ENCODE peak calls at places on chromosomes 1 and 21, in seven cellular contexts. One of them, this sample, is unnamed.

GRCh38 chr1:159120317-159120716 is 43.8 kb upstream of the AIM2 start:
- DNase-seq in fibroblast of gingiva: no peak
- DNase-seq in GM03348: no peak
- DNase-seq in stimulated activated CD4-positive, alpha-beta T cell treated with anti-CD3 and anti-CD28 coated beads, Interleukin-15, amount 100 ng/mL, for 1 hour: no peak
- DNase-seq in stimulated activated CD8-positive, alpha-beta memory T cell treated with anti-CD3 and anti-CD28 coated beads, Interleukin-2, amount 100 ng/mL, for 1 hour: no peak
- DNase-seq in activated CD4-positive, alpha-beta T cell treated with anti-CD3 and anti-CD28 coated beads for 24 hours: no peak
- DNase-seq in hepatic stellate cell: no peak
- DNase-seq in this sample: no peak

GRCh38 chr21:38910390-38911008 is 104.8 kb downstream of the ETS2 start:
- DNase-seq in fibroblast of gingiva: no peak
- DNase-seq in GM03348: no peak
- DNase-seq in stimulated activated CD4-positive, alpha-beta T cell treated with anti-CD3 and anti-CD28 coated beads, Interleukin-15, amount 100 ng/mL, for 1 hour: no peak
- DNase-seq in stimulated activated CD8-positive, alpha-beta memory T cell treated with anti-CD3 and anti-CD28 coated beads, Interleukin-2, amount 100 ng/mL, for 1 hour: no peak
- DNase-seq in activated CD4-positive, alpha-beta T cell treated with anti-CD3 and anti-CD28 coated beads for 24 hours: no peak
- DNase-seq in hepatic stellate cell: no peak
- DNase-seq in this sample: no peak

GRCh38 chr1:60118119-60118518 is 44.5 kb upstream of the C1orf87 start:
- DNase-seq in fibroblast of gingiva: no peak
- DNase-seq in GM03348: peak
- DNase-seq in stimulated activated CD4-positive, alpha-beta T cell treated with anti-CD3 and anti-CD28 coated beads, Interleukin-15, amount 100 ng/mL, for 1 hour: no peak
- DNase-seq in stimulated activated CD8-positive, alpha-beta memory T cell treated with anti-CD3 and anti-CD28 coated beads, Interleukin-2, amount 100 ng/mL, for 1 hour: no peak
- DNase-seq in activated CD4-positive, alpha-beta T cell treated with anti-CD3 and anti-CD28 coated beads for 24 hours: no peak
- DNase-seq in hepatic stellate cell: no peak
- DNase-seq in this sample: no peak

GRCh38 chr1:54096491-54097235 is 43.3 kb downstream of the TCEANC2 start:
- DNase-seq in fibroblast of gingiva: no peak
- DNase-seq in GM03348: no peak
- DNase-seq in stimulated activated CD4-positive, alpha-beta T cell treated with anti-CD3 and anti-CD28 coated beads, Interleukin-15, amount 100 ng/mL, for 1 hour: no peak
- DNase-seq in stimulated activated CD8-positive, alpha-beta memory T cell treated with anti-CD3 and anti-CD28 coated beads, Interleukin-2, amount 100 ng/mL, for 1 hour: no peak
- DNase-seq in activated CD4-positive, alpha-beta T cell treated with anti-CD3 and anti-CD28 coated beads for 24 hours: no peak
- DNase-seq in hepatic stellate cell: no peak
- DNase-seq in this sample: no peak

GRCh38 chr1:186536272-186536905 is 75.5 kb upstream of the PDC start:
- DNase-seq in fibroblast of gingiva: peak
- DNase-seq in GM03348: peak
- DNase-seq in stimulated activated CD4-positive, alpha-beta T cell treated with anti-CD3 and anti-CD28 coated beads, Interleukin-15, amount 100 ng/mL, for 1 hour: no peak
- DNase-seq in stimulated activated CD8-positive, alpha-beta memory T cell treated with anti-CD3 and anti-CD28 coated beads, Interleukin-2, amount 100 ng/mL, for 1 hour: no peak
- DNase-seq in activated CD4-positive, alpha-beta T cell treated with anti-CD3 and anti-CD28 coated beads for 24 hours: no peak
- DNase-seq in hepatic stellate cell: no peak
- DNase-seq in this sample: no peak

GRCh38 chr1:115466433-115466832 is 128.4 kb upstream of the NGF start:
- DNase-seq in fibroblast of gingiva: no peak
- DNase-seq in GM03348: no peak
- DNase-seq in stimulated activated CD4-positive, alpha-beta T cell treated with anti-CD3 and anti-CD28 coated beads, Interleukin-15, amount 100 ng/mL, for 1 hour: no peak
- DNase-seq in stimulated activated CD8-positive, alpha-beta memory T cell treated with anti-CD3 and anti-CD28 coated beads, Interleukin-2, amount 100 ng/mL, for 1 hour: no peak
- DNase-seq in activated CD4-positive, alpha-beta T cell treated with anti-CD3 and anti-CD28 coated beads for 24 hours: no peak
- DNase-seq in hepatic stellate cell: peak
- DNase-seq in this sample: no peak

GRCh38 chr1:41455479-41456271 is 28.8 kb downstream of the EDN2 start:
- DNase-seq in fibroblast of gingiva: no peak
- DNase-seq in GM03348: peak
- DNase-seq in stimulated activated CD4-positive, alpha-beta T cell treated with anti-CD3 and anti-CD28 coated beads, Interleukin-15, amount 100 ng/mL, for 1 hour: no peak
- DNase-seq in stimulated activated CD8-positive, alpha-beta memory T cell treated with anti-CD3 and anti-CD28 coated beads, Interleukin-2, amount 100 ng/mL, for 1 hour: no peak
- DNase-seq in activated CD4-positive, alpha-beta T cell treated with anti-CD3 and anti-CD28 coated beads for 24 hours: no peak
- DNase-seq in hepatic stellate cell: no peak
- DNase-seq in this sample: no peak

GRCh38 chr1:74683656-74684055 is 10.1 kb upstream of the ERICH3 start:
- DNase-seq in fibroblast of gingiva: no peak
- DNase-seq in GM03348: no peak
- DNase-seq in stimulated activated CD4-positive, alpha-beta T cell treated with anti-CD3 and anti-CD28 coated beads, Interleukin-15, amount 100 ng/mL, for 1 hour: no peak
- DNase-seq in stimulated activated CD8-positive, alpha-beta memory T cell treated with anti-CD3 and anti-CD28 coated beads, Interleukin-2, amount 100 ng/mL, for 1 hour: no peak
- DNase-seq in activated CD4-positive, alpha-beta T cell treated with anti-CD3 and anti-CD28 coated beads for 24 hours: no peak
- DNase-seq in hepatic stellate cell: no peak
- DNase-seq in this sample: no peak

GRCh38 chr1:98201640-98202039 is 280.8 kb upstream of the DPYD start:
- DNase-seq in fibroblast of gingiva: no peak
- DNase-seq in GM03348: peak
- DNase-seq in stimulated activated CD4-positive, alpha-beta T cell treated with anti-CD3 and anti-CD28 coated beads, Interleukin-15, amount 100 ng/mL, for 1 hour: no peak
- DNase-seq in stimulated activated CD8-positive, alpha-beta memory T cell treated with anti-CD3 and anti-CD28 coated beads, Interleukin-2, amount 100 ng/mL, for 1 hour: no peak
- DNase-seq in activated CD4-positive, alpha-beta T cell treated with anti-CD3 and anti-CD28 coated beads for 24 hours: no peak
- DNase-seq in hepatic stellate cell: no peak
- DNase-seq in this sample: no peak